ENCODE peak calls at places on chromosomes 13 and 19, in five cellular contexts. K is stimulated activated CD8-positive, alpha-beta memory T cell treated with anti-CD3 and anti-CD28 coated beads, Interleukin-4, amount 100 ng/mL, for 4 hours; I is D341Med; E is iPS DF 19.7; M is aorta. Q is an unnamed sample.

GRCh38 chr13:93765811-93766210 is 539.2 kb downstream of the GPC6 start:
- DNase-seq in K (no peak), I (no peak), E (no peak), M (no peak), Q (no peak)

GRCh38 chr19:43636121-43636683 is 3.4 kb downstream of the CADM4 start:
- DNase-seq in K (no peak), I (no peak), E (peak; percentile 38), M (no peak), Q (no peak)

GRCh38 chr13:21218351-21219043 is 42.0 kb downstream of the MRPL57 start:
- DNase-seq in K (no peak), I (no peak), E (no peak), M (no peak), Q (no peak)

GRCh38 chr13:44834404-44834803 is 154.9 kb downstream of the NUFIP1 start:
- DNase-seq in K (no peak), I (no peak), E (no peak), M (no peak), Q (no peak)

GRCh38 chr13:35857769-35858168 is 273.4 kb downstream of the DCLK1 start:
- DNase-seq in K (no peak), I (no peak), E (peak; percentile 89), M (no peak), Q (peak; percentile 27)

GRCh38 chr19:10816691-10817090 is 19.3 kb downstream of the TMED1 start:
- DNase-seq in K (no peak), I (no peak), E (no peak), M (no peak), Q (no peak)

GRCh38 chr13:79458436-79458835 is 22.5 kb upstream of the NDFIP2 start:
- DNase-seq in K (no peak), I (no peak), E (no peak), M (no peak), Q (no peak)

GRCh38 chr13:24381539-24382265 is 72.3 kb downstream of the C1QTNF9 start:
- DNase-seq in K (no peak), I (no peak), E (no peak), M (no peak), Q (no peak)

GRCh38 chr13:73754727-73755292 is 379.4 kb downstream of the KLF12 start:
- DNase-seq in K (no peak), I (peak; percentile 44), E (no peak), M (no peak), Q (peak; percentile 57)

GRCh38 chr13:76489299-76489698 is 396.9 kb downstream of the KCTD12 start:
- DNase-seq in K (no peak), I (no peak), E (no peak), M (no peak), Q (no peak)

GRCh38 chr13:113548171-113548641 is 36.3 kb upstream of the TFDP1 start:
- DNase-seq in K (no peak), I (peak; percentile 14), E (no peak), M (peak; percentile 78), Q (no peak)

GRCh38 chr13:106376411-106377112 is 158.9 kb downstream of the EFNB2 start:
- DNase-seq in K (no peak), I (no peak), E (no peak), M (no peak), Q (peak; percentile 87)

GRCh38 chr19:55283548-55284393 is at the start of gene BRSK1:
- DNase-seq in K (peak; percentile 46), I (peak; percentile 84), E (no peak), M (peak; percentile 87), Q (peak; percentile 1)

GRCh38 chr19:58395979-58396627 is 647 bp downstream of the RNF225 start:
- DNase-seq in K (no peak), I (no peak), E (no peak), M (no peak), Q (no peak)

GRCh38 chr13:73215807-73216206 is 157.0 kb downstream of the KLF5 start:
- DNase-seq in K (no peak), I (no peak), E (no peak), M (no peak), Q (no peak)

GRCh38 chr13:39578821-39579291 is 24.1 kb downstream of the LHFPL6 start:
- DNase-seq in K (no peak), I (no peak), E (no peak), M (no peak), Q (no peak)

GRCh38 chr13:24050796-24051715 is 109.5 kb upstream of the SPATA13 start:
- DNase-seq in K (no peak), I (no peak), E (no peak), M (no peak), Q (no peak)

GRCh38 chr19:36635342-36635741 is 30.2 kb downstream of the ZNF382 start:
- DNase-seq in K (no peak), I (no peak), E (no peak), M (no peak), Q (no peak)

GRCh38 chr19:58531052-58531600 is 11.5 kb upstream of the ZBTB45 start:
- DNase-seq in K (no peak), I (no peak), E (no peak), M (no peak), Q (no peak)

GRCh38 chr13:90177519-90177918 is 1170.0 kb upstream of the MIR17HG start:
- DNase-seq in K (no peak), I (no peak), E (no peak), M (no peak), Q (no peak)

GRCh38 chr19:33396701-33397535 is 23.4 kb downstream of the CEBPG start:
- DNase-seq in K (no peak), I (peak; percentile 35), E (no peak), M (peak; percentile 73), Q (no peak)

GRCh38 chr19:30227661-30228112 is 144.5 kb upstream of the ZNF536 start:
- DNase-seq in K (no peak), I (peak; percentile 90), E (no peak), M (no peak), Q (peak; percentile 55)

GRCh38 chr13:47334173-47334572 is 437.3 kb upstream of the HTR2A start:
- DNase-seq in K (no peak), I (no peak), E (no peak), M (no peak), Q (no peak)

GRCh38 chr13:76708138-76708537 is 178.1 kb downstream of the KCTD12 start:
- DNase-seq in K (no peak), I (no peak), E (no peak), M (no peak), Q (no peak)

GRCh38 chr19:33400856-33401682 is 27.6 kb downstream of the CEBPG start:
- DNase-seq in K (no peak), I (no peak), E (no peak), M (peak; percentile 74), Q (no peak)

GRCh38 chr13:107864543-107865460 is 350.5 kb downstream of the LIG4 start:
- DNase-seq in K (no peak), I (no peak), E (no peak), M (no peak), Q (peak; percentile 65)

GRCh38 chr19:5627395-5627904 is 4.6 kb downstream of the SAFB start:
- DNase-seq in K (no peak), I (peak; percentile 74), E (no peak), M (peak; percentile 80), Q (no peak)

GRCh38 chr19:52065399-52065798 is 16.8 kb upstream of the ZNF432 start:
- DNase-seq in K (no peak), I (no peak), E (no peak), M (no peak), Q (no peak)